ENCODE peak calls at places on chromosomes 3 and 15, in six cellular contexts. I is NCI-H748 treated with DMSO at 0.1 percent for 48 hours, G is breast epithelium, N is SK-N-SH, L is HS-5, T is glutamatergic neuron. X is an unnamed sample.

GRCh38 chr15:70376929-70377691 is 279.4 kb upstream of the TLE3 start:
- DNase-seq in I (no peak), G (no peak), N (peak; percentile 76), L (peak; percentile 18), T (peak; percentile 88), X (no peak)

GRCh38 chr15:31032959-31033358 is 41.5 kb upstream of the MTMR10 start:
- DNase-seq in I (no peak), G (no peak), N (no peak), L (no peak), T (no peak), X (no peak)

GRCh38 chr15:77867266-77868047 is 210.1 kb downstream of the TBC1D2B start:
- DNase-seq in I (no peak), G (no peak), N (no peak), L (no peak), T (no peak), X (no peak)

GRCh38 chr15:81929557-81929956 is 116.3 kb downstream of the MEX3B start:
- DNase-seq in I (no peak), G (no peak), N (no peak), L (no peak), T (no peak), X (no peak)

GRCh38 chr3:62587579-62588031 is 214.3 kb upstream of the FEZF2 start:
- DNase-seq in I (no peak), G (no peak), N (peak; percentile 52), L (peak; percentile 95), T (no peak), X (no peak)

GRCh38 chr3:132034097-132034485 is 723 bp downstream of the CPNE4 start:
- DNase-seq in I (no peak), G (no peak), N (peak; percentile 23), L (no peak), T (no peak), X (no peak)

GRCh38 chr15:25469377-25469776 is 30.6 kb upstream of the UBE3A start:
- DNase-seq in I (no peak), G (no peak), N (no peak), L (no peak), T (no peak), X (no peak)

GRCh38 chr3:168959731-168960130 is 703.8 kb downstream of the MECOM start:
- DNase-seq in I (no peak), G (no peak), N (no peak), L (no peak), T (no peak), X (no peak)

GRCh38 chr3:175198991-175199390 is 339.9 kb downstream of the NAALADL2 start:
- DNase-seq in I (no peak), G (no peak), N (no peak), L (no peak), T (no peak), X (no peak)

GRCh38 chr3:35598804-35599203 is 40.5 kb upstream of the ARPP21 start:
- DNase-seq in I (no peak), G (no peak), N (no peak), L (no peak), T (no peak), X (no peak)

GRCh38 chr3:79086514-79086913 is 681.3 kb downstream of the ROBO1 start:
- DNase-seq in I (peak; percentile 29), G (no peak), N (peak; percentile 34), L (peak; percentile 34), T (peak; percentile 55), X (no peak)

GRCh38 chr15:73141216-73141900 is 89.1 kb downstream of the NEO1 start:
- DNase-seq in I (no peak), G (no peak), N (peak; percentile 14), L (no peak), T (no peak), X (no peak)

GRCh38 chr3:167742338-167742737 is 6.8 kb downstream of the SERPINI1 start:
- DNase-seq in I (no peak), G (no peak), N (peak; percentile 5), L (no peak), T (no peak), X (no peak)

GRCh38 chr15:71705151-71705550 is 105.2 kb upstream of the NR2E3 start:
- DNase-seq in I (no peak), G (no peak), N (no peak), L (no peak), T (no peak), X (no peak)

GRCh38 chr15:39645138-39645975 is 64.5 kb downstream of the THBS1 start:
- DNase-seq in I (no peak), G (no peak), N (no peak), L (no peak), T (no peak), X (no peak)

GRCh38 chr3:3177861-3178497 is 1.5 kb downstream of the CRBN start:
- DNase-seq in I (no peak), G (no peak), N (no peak), L (no peak), T (no peak), X (no peak)

GRCh38 chr15:74196175-74196574 is 6.4 kb downstream of the STRA6 start:
- DNase-seq in I (no peak), G (no peak), N (no peak), L (peak; percentile 78), T (no peak), X (no peak)

GRCh38 chr3:10548997-10549396 is 43.6 kb upstream of the ATP2B2 start:
- DNase-seq in I (no peak), G (peak; percentile 3), N (no peak), L (no peak), T (no peak), X (no peak)

GRCh38 chr3:47527952-47528718 is 14.6 kb upstream of the ELP6 start:
- DNase-seq in I (no peak), G (no peak), N (no peak), L (no peak), T (no peak), X (no peak)

GRCh38 chr15:87724330-87724729 is 532.2 kb downstream of the NTRK3 start:
- DNase-seq in I (no peak), G (no peak), N (no peak), L (no peak), T (no peak), X (no peak)

GRCh38 chr15:96448923-96449322 is 118.4 kb downstream of the NR2F2 start:
- DNase-seq in I (no peak), G (no peak), N (no peak), L (no peak), T (no peak), X (no peak)

GRCh38 chr15:69685524-69686452 is 233.2 kb downstream of the RPLP1 start:
- DNase-seq in I (peak; percentile 78), G (no peak), N (no peak), L (no peak), T (no peak), X (no peak)

GRCh38 chr3:127607675-127608361 is 9.6 kb downstream of the MCM2 start:
- DNase-seq in I (no peak), G (no peak), N (no peak), L (no peak), T (no peak), X (no peak)

GRCh38 chr3:27324695-27325094 is 44.5 kb downstream of the NEK10 start:
- DNase-seq in I (no peak), G (no peak), N (no peak), L (no peak), T (no peak), X (no peak)

GRCh38 chr15:99502182-99502581 is 63.6 kb upstream of the MEF2A start:
- DNase-seq in I (no peak), G (no peak), N (no peak), L (no peak), T (no peak), X (peak; percentile 63)

GRCh38 chr15:60704129-60704528 is 225.2 kb upstream of the ICE2 start:
- DNase-seq in I (no peak), G (no peak), N (no peak), L (no peak), T (no peak), X (no peak)

GRCh38 chr15:58766290-58766689 is 4.8 kb upstream of the MINDY2 start:
- DNase-seq in I (no peak), G (no peak), N (no peak), L (no peak), T (no peak), X (no peak)